ENCODE peak calls at places on chromosomes 1 and 21, in seven cellular contexts. S is GM23338, P is heart left ventricle, R is heart right ventricle, I is body of pancreas, J is A549, X is lower lobe of right lung. G is an unnamed sample.

GRCh38 chr1:19597463-19598309 is 46.4 kb upstream of the NBL1 start:
- ATAC-seq in R (peak; percentile 15), X (peak; percentile 38), I (peak; percentile 9), P (peak; percentile 21), S (peak; percentile 46), J (no peak), G (no peak)

GRCh38 chr1:177934927-177935326 is 34.9 kb downstream of the SEC16B start:
- ATAC-seq in S (no peak), X (no peak), P (peak; percentile 95), I (no peak), R (peak; percentile 90), J (no peak), G (no peak)

GRCh38 chr1:30719406-30720270 is 3.7 kb downstream of the MATN1 start:
- ATAC-seq in R (no peak), X (no peak), S (no peak), P (no peak), I (no peak), J (peak; percentile 40), G (no peak)

GRCh38 chr1:81435175-81435574 is 365.6 kb upstream of the ADGRL2 start:
- ATAC-seq in X (no peak), S (no peak), P (no peak), R (no peak), I (no peak), J (no peak), G (no peak)

GRCh38 chr1:11335417-11336070 is 62.5 kb downstream of the UBIAD1 start:
- ATAC-seq in R (no peak), I (no peak), P (no peak), S (no peak), J (no peak), X (peak; percentile 26), G (no peak)

GRCh38 chr1:170221031-170221430 is 75.3 kb downstream of the NTMT2 start:
- ATAC-seq in S (no peak), X (peak; percentile 23), J (no peak), I (peak; percentile 59), P (peak; percentile 77), R (peak; percentile 60), G (peak; percentile 94)

GRCh38 chr1:14625587-14626447 is 27.3 kb downstream of the KAZN start:
- ATAC-seq in P (no peak), R (no peak), S (no peak), X (no peak), J (no peak), I (no peak), G (no peak)

GRCh38 chr21:29938968-29939858 is 583 bp downstream of the GRIK1 start:
- ATAC-seq in R (no peak), J (no peak), X (peak; percentile 40), I (peak; percentile 30), P (no peak), S (peak; percentile 83), G (peak; percentile 36)

GRCh38 chr1:217891966-217892365 is 260.8 kb downstream of the SPATA17 start:
- ATAC-seq in I (no peak), X (no peak), J (no peak), S (no peak), R (no peak), P (no peak), G (no peak)

GRCh38 chr1:217892750-217893149 is 261.6 kb downstream of the SPATA17 start:
- ATAC-seq in R (no peak), I (no peak), X (no peak), P (no peak), J (no peak), S (no peak), G (no peak)

DNA sequence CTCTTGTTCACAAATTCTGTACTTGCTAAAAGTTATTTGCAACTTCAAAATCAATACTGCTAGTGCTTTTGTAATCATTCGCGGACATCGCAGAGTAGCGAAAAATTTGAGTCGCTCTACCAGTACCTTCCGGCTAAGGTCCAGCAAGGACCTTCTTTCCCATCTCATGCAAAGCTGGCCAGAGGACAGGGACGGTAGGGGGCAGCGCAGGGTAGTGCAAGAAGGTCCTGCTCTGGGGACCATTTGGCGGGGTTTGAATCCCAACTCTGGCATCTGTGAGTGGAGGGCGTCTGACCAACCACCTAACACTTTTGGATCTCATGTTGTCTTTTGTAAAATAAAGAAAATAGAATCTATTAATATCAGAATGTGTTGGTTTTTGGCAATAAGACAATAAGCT is 258.3 kb downstream of the SPATA17 start:
- ATAC-seq in X (no peak), R (no peak), I (no peak), J (no peak), S (peak; percentile 99), P (no peak), G (no peak)
- TF ChIP-seq CTCF in X (no peak), R (no peak), I (no peak), J (no peak), S (peak; percentile 82), P (no peak), G (peak; percentile 17)

GRCh38 chr1:66335859-66336640 is 197.9 kb upstream of the SGIP1 start:
- ATAC-seq in I (peak; percentile 34), S (peak; percentile 25), R (peak; percentile 76), J (no peak), X (peak; percentile 69), P (peak; percentile 85), G (peak; percentile 84)
- H3K27ac ChIP-seq in I (peak overlapping the region; percentile 64), S (peak overlapping the region; percentile 83), R (peak overlapping the region; percentile 94), J (peak overlapping the region; percentile 95), X (peak overlapping the region; percentile 84), P (peak overlapping the region; percentile 98), G (peak overlapping the region; percentile 67)

GRCh38 chr1:44777969-44778635 is 2.8 kb downstream of the RPS8 start:
- ATAC-seq in X (no peak), R (no peak), S (no peak), P (no peak), J (no peak), I (no peak), G (no peak)
- H3K4me1 ChIP-seq in X (peaks cover 29% of the 10 kb centered on the region), R (peaks cover 31% of the 10 kb centered on the region), S (peaks cover 15% of the 10 kb centered on the region), P (peaks cover 24% of the 10 kb centered on the region), J (peaks cover 22% of the 10 kb centered on the region), I (peaks cover 31% of the 10 kb centered on the region), G (peaks cover 35% of the 10 kb centered on the region)

GRCh38 chr1:33738976-33739375 is 124.9 kb upstream of the HMGB4 start:
- ATAC-seq in I (no peak), J (no peak), S (no peak), X (no peak), R (no peak), P (no peak), G (no peak)

GRCh38 chr1:33738536-33738935 is 125.3 kb upstream of the HMGB4 start:
- ATAC-seq in R (no peak), J (no peak), I (no peak), X (no peak), P (no peak), S (no peak), G (no peak)

GRCh38 chr1:33740040-33740745 is 123.7 kb upstream of the HMGB4 start:
- ATAC-seq in P (no peak), I (no peak), J (no peak), R (no peak), S (peak; percentile 67), X (no peak), G (no peak)

GRCh38 chr1:33736496-33736895 is 127.4 kb upstream of the HMGB4 start:
- ATAC-seq in S (no peak), X (no peak), P (no peak), J (no peak), R (no peak), I (no peak), G (no peak)

GRCh38 chr1:33735624-33736023 is 128.3 kb upstream of the HMGB4 start:
- ATAC-seq in X (no peak), J (no peak), P (no peak), I (no peak), S (no peak), R (no peak), G (no peak)
- TF ChIP-seq CTCF in X (peak; percentile 21), J (no peak), P (peak; percentile 31), I (peak; percentile 41), S (peak; percentile 36), R (peak; percentile 24), G (no peak)

DNA sequence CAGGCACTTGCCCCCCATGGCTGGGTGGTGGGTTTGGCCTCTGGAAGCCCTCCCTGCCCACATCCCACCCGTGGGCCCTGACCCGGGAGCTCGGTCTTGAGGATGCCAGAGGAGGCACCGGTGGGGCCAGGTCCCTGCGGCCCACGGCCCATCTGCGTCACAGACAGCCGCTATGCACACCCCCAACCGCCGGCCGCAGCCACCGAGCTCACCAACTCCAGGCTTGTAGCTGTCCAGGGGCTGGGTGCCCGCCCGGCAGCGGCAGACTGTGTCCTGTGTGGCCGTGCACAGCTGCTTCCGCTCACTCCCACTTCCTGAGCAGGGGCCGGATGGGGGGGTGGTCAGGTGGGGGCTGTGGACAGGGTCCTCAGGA is 1.2 kb downstream of the TNFRSF4 start:
- ATAC-seq in R (peak; percentile 75), X (peak; percentile 31), P (peak; percentile 44), J (no peak), I (peak; percentile 25), S (no peak), G (peak; percentile 26)
- H3K27ac ChIP-seq in R (peak overlapping the region; percentile 78), X (peak overlapping the region; percentile 71), P (peak overlapping the region; percentile 83), J (no peak overlapping the region), I (no peak overlapping the region), S (no peak overlapping the region), G (no peak overlapping the region)

DNA sequence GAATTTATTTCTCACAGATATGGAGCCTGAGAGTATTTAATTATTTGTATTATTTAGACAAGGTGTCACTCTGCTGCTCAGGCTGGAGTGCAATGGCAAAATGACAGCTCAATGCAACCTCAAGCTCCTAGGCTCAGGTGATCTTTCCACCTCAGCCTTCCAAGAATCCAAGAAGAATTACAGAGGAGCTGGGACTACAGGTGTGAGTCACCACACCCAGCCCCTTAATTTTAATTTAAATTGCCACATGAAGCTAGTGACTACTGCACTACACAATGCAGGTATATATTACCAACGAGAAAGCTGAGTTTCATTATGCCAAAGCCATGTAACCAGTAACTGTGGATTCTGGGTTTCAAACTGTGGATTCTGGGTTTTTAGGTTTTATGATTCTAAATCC is 2.1 kb downstream of the KHDC4 start:
- ATAC-seq in S (no peak), P (no peak), R (no peak), X (no peak), I (no peak), J (no peak), G (no peak)
- H3K4me1 ChIP-seq in S (peaks cover 16% of the 10 kb centered on the region), P (peaks cover 34% of the 10 kb centered on the region), R (peaks cover 42% of the 10 kb centered on the region), X (peaks cover 37% of the 10 kb centered on the region), I (peaks cover 42% of the 10 kb centered on the region), J (peaks cover 39% of the 10 kb centered on the region), G (peaks cover 11% of the 10 kb centered on the region)

GRCh38 chr1:112926858-112927257 is 29.1 kb downstream of the SLC16A1 start:
- ATAC-seq in P (no peak), S (no peak), X (no peak), R (no peak), J (no peak), I (no peak), G (no peak)

GRCh38 chr1:112927462-112927971 is 28.5 kb downstream of the SLC16A1 start:
- ATAC-seq in X (no peak), P (no peak), R (no peak), S (no peak), J (no peak), I (no peak), G (no peak)

GRCh38 chr1:112923956-112924349 is 32.0 kb downstream of the SLC16A1 start:
- ATAC-seq in P (no peak), R (no peak), J (no peak), X (no peak), S (peak; percentile 56), I (no peak), G (no peak)

GRCh38 chr1:112923234-112923955 is 32.6 kb downstream of the SLC16A1 start:
- ATAC-seq in S (no peak), R (peak; percentile 28), J (no peak), X (no peak), I (no peak), P (peak; percentile 41), G (no peak)

DNA sequence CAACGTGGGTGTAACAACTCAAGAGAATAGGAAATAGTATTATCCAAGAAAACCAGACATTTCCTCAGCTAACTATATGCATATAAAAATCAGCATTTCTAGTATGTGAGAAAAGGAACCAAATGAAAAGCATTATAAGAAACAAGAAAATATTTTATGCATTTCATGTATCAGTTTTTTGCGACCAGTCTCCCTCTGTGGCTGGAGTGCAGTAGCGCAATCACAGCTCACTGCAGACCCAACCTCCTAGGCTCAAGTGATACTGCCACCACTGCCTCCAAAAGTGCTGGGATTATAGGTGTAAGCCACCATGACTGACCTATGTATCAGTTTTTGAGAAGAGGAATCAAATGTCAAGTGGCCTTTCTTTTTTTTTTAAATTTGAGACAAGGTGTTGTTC is 31.0 kb downstream of the SLC16A1 start:
- ATAC-seq in J (peak; percentile 62), P (no peak), S (peak; percentile 53), X (no peak), R (no peak), I (no peak), G (no peak)
- TF ChIP-seq CTCF in J (no peak), P (no peak), S (peak; percentile 29), X (no peak), R (no peak), I (no peak), G (no peak)

G was measured in gastroesophageal sphincter.